ENCODE peak calls at places on chromosome 10, in six cellular contexts. One of them, this sample, is unnamed.

GRCh38 chr10:6140141-6140841 is 51.5 kb downstream of the RBM17 start:
- DNase-seq in NAMALWA: no peak
- DNase-seq in NCI-H510A: no peak
- DNase-seq in NCI-H1092 treated with DMSO at 0.1 percent for 48 hours: no peak
- DNase-seq in tibial nerve: no peak
- DNase-seq in memory B cell: no peak
- DNase-seq in this sample: no peak

GRCh38 chr10:124741922-124742417 is 2.2 kb downstream of the FAM53B start:
- DNase-seq in tibial nerve: no peak
- DNase-seq in memory B cell: no peak
- DNase-seq in NCI-H510A: no peak
- DNase-seq in NAMALWA: peak
- DNase-seq in NCI-H1092 treated with DMSO at 0.1 percent for 48 hours: no peak
- DNase-seq in this sample: no peak

GRCh38 chr10:24891823-24892222 is 60.6 kb downstream of the PRTFDC1 start:
- DNase-seq in NCI-H510A: no peak
- DNase-seq in tibial nerve: no peak
- DNase-seq in NAMALWA: no peak
- DNase-seq in memory B cell: no peak
- DNase-seq in NCI-H1092 treated with DMSO at 0.1 percent for 48 hours: peak
- DNase-seq in this sample: no peak

GRCh38 chr10:11697718-11698527 is 44.3 kb upstream of the ECHDC3 start:
- DNase-seq in NCI-H510A: no peak
- DNase-seq in NCI-H1092 treated with DMSO at 0.1 percent for 48 hours: no peak
- DNase-seq in tibial nerve: no peak
- DNase-seq in NAMALWA: no peak
- DNase-seq in memory B cell: no peak
- DNase-seq in this sample: no peak

GRCh38 chr10:20742737-20743136 is 154.4 kb downstream of the NEBL start:
- DNase-seq in memory B cell: no peak
- DNase-seq in NCI-H510A: no peak
- DNase-seq in NAMALWA: no peak
- DNase-seq in tibial nerve: no peak
- DNase-seq in NCI-H1092 treated with DMSO at 0.1 percent for 48 hours: no peak
- DNase-seq in this sample: no peak

GRCh38 chr10:38050212-38050611 is 39.7 kb downstream of the ZNF33A start:
- DNase-seq in NCI-H1092 treated with DMSO at 0.1 percent for 48 hours: no peak
- DNase-seq in NCI-H510A: no peak
- DNase-seq in NAMALWA: no peak
- DNase-seq in tibial nerve: no peak
- DNase-seq in memory B cell: no peak
- DNase-seq in this sample: no peak

GRCh38 chr10:21078410-21079329 is 181.6 kb upstream of the NEBL start:
- DNase-seq in NCI-H1092 treated with DMSO at 0.1 percent for 48 hours: peak
- DNase-seq in memory B cell: no peak
- DNase-seq in tibial nerve: peak
- DNase-seq in NAMALWA: peak
- DNase-seq in NCI-H510A: peak
- DNase-seq in this sample: no peak

GRCh38 chr10:91104185-91105041 is 116.0 kb upstream of the PCGF5 start:
- DNase-seq in NCI-H1092 treated with DMSO at 0.1 percent for 48 hours: no peak
- DNase-seq in memory B cell: no peak
- DNase-seq in NAMALWA: peak
- DNase-seq in tibial nerve: no peak
- DNase-seq in NCI-H510A: no peak
- DNase-seq in this sample: no peak

This sample was measured in epithelial cell of proximal tubule.